ENCODE peak calls at places on chromosome 2, in five cellular contexts. Q is Daoy, D is upper lobe of right lung, T is midbrain, G is GDM1. P is an unnamed sample.

GRCh38 chr2:191178806-191179514 is 28.2 kb upstream of the STAT4 start:
- DNase-seq in Q (no peak), D (no peak), T (no peak), G (no peak), P (peak; percentile 69)

GRCh38 chr2:219249203-219249980 is 3.7 kb upstream of the TUBA4B start:
- DNase-seq in Q (peak; percentile 89), D (peak; percentile 89), T (peak; percentile 73), G (peak; percentile 18), P (peak; percentile 91)

GRCh38 chr2:163123526-163123925 is 285.0 kb upstream of the KCNH7 start:
- DNase-seq in Q (no peak), D (no peak), T (no peak), G (no peak), P (no peak)

GRCh38 chr2:149040451-149040850 is 2.0 kb downstream of the LYPD6B start:
- DNase-seq in Q (peak; percentile 67), D (no peak), T (no peak), G (no peak), P (no peak)

GRCh38 chr2:71831208-71831577 is 316.5 kb downstream of the CYP26B1 start:
- DNase-seq in Q (peak; percentile 82), D (no peak), T (no peak), G (no peak), P (no peak)

GRCh38 chr2:231370429-231370748 is 25.1 kb upstream of the B3GNT7 start:
- DNase-seq in Q (no peak), D (no peak), T (no peak), G (no peak), P (no peak)

GRCh38 chr2:70927138-70927537 is 8.6 kb upstream of the ATP6V1B1 start:
- DNase-seq in Q (no peak), D (no peak), T (no peak), G (no peak), P (no peak)

GRCh38 chr2:14634885-14635871 is 2.7 kb downstream of the LRATD1 start:
- DNase-seq in Q (peak; percentile 15), D (peak; percentile 85), T (peak; percentile 47), G (no peak), P (peak; percentile 89)

P was measured in sigmoid colon.